ENCODE peak calls at places on chromosomes 12 and 14, in four cellular contexts. D is H1, O is K562, V is sigmoid colon. K is an unnamed sample.

GRCh38 chr12:90339837-90340236 is 615.1 kb downstream of the CCER1 start:
- DNase-seq in V (no peak), D (no peak), O (no peak), K (no peak)

GRCh38 chr12:117352883-117353282 is 8.5 kb downstream of the NOS1 start:
- DNase-seq in V (no peak), D (no peak), O (no peak), K (no peak)

GRCh38 chr12:26971963-26972362 is 33.7 kb downstream of the FGFR1OP2 start:
- DNase-seq in V (no peak), O (no peak), D (no peak), K (no peak)

GRCh38 chr14:92513204-92513965 is at the start of gene RIN3:
- DNase-seq in D (no peak), O (no peak), V (peak; percentile 81), K (no peak)

GRCh38 chr12:49636979-49637378 is 13.6 kb downstream of the PRPF40B start:
- DNase-seq in D (no peak), O (peak; percentile 70), V (peak; percentile 82), K (no peak)

GRCh38 chr14:71206766-71207371 is 299.6 kb downstream of the PCNX1 start:
- DNase-seq in D (no peak), O (no peak), V (peak; percentile 68), K (no peak)

GRCh38 chr12:121248611-121249010 is 38.7 kb downstream of the P2RX4 start:
- DNase-seq in V (no peak), D (no peak), O (no peak), K (no peak)

GRCh38 chr14:69263364-69263763 is 3.4 kb downstream of the GALNT16 start:
- DNase-seq in O (no peak), V (peak; percentile 87), D (no peak), K (no peak)

GRCh38 chr14:59325906-59326305 is 137.4 kb downstream of the DAAM1 start:
- DNase-seq in O (no peak), D (no peak), V (no peak), K (no peak)

GRCh38 chr14:81396108-81396507 is 4.0 kb downstream of the STON2 start:
- DNase-seq in D (no peak), O (no peak), V (no peak), K (no peak)

GRCh38 chr12:28023156-28023887 is 50.8 kb upstream of the PTHLH start:
- DNase-seq in O (no peak), D (no peak), V (no peak), K (no peak)

GRCh38 chr12:123671876-123672275 is 963 bp downstream of the TCTN2 start:
- DNase-seq in V (no peak), D (no peak), O (no peak), K (no peak)

GRCh38 chr12:76246611-76247010 is 101.6 kb downstream of the BBS10 start:
- DNase-seq in O (no peak), V (no peak), D (no peak), K (no peak)

GRCh38 chr14:63991833-63992232 is 139.0 kb downstream of the SYNE2 start:
- DNase-seq in D (no peak), V (no peak), O (no peak), K (no peak)

GRCh38 chr14:90368946-90369721 is 27.7 kb upstream of the CALM1 start:
- DNase-seq in O (no peak), V (no peak), D (no peak), K (no peak)

GRCh38 chr12:121050725-121051124 is 11.7 kb upstream of the OASL start:
- DNase-seq in O (no peak), V (no peak), D (no peak), K (no peak)

GRCh38 chr12:112161711-112162110 is 36.4 kb downstream of the TRAFD1 start:
- DNase-seq in O (no peak), D (no peak), V (peak; percentile 15), K (no peak)

GRCh38 chr12:2800046-2800570 is 5.3 kb downstream of the FKBP4 start:
- DNase-seq in O (no peak), V (no peak), D (no peak), K (no peak)
- TF ChIP-seq POLR2AphosphoS5 in O (no peak), V (no peak), D (no peak), K (no peak)

DNA sequence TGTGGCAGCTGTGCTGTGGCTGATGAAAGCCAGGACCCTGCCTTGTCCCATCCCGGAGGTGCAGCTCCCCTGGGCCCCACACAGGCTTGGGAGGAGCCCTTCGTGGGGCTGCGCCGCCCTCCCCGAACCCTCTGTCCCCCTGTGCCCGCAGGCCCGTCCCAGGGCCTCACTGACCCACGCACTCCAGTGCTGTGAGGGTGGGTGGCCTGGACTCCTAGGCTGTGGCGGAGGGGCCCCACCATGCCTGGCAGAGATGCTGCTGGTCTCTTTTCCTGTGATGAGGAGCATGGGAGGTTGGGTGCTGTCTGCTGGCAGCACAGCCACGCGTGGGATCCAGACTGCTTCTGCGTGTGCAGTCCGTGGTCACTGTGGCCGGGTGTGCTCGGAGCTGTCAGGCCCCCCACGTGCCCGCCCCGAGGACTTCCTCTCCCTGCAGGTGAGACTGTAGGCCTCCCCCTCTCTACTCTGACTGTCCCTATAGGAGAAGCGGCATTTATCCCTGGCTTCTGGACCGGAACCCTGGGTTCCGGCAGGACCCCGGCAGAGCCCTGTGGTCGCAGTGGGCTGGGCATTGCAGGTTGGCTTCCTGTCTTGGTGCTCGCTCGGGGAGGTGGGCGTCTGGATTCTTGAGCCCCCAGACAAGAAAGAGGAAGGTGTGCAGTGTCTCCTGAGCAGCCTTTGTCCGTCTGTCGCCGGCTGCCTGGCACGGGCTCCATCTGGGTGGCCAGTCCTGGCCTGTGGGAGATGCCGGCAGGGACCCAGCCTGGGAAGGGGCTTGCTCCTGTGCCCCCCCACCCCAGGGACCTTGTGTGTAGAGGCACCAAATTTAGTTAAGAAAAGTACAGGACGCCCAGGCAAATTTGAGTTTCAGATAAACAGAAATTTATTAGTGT is 2.3 kb downstream of the MTA1 start:
- DNase-seq in V (no peak), O (no peak), D (no peak), K (no peak)
- H3K4me1 ChIP-seq in V (no peaks in the 10 kb centered on the region), O (peaks cover 68% of the 10 kb centered on the region), D (peaks cover 28% of the 10 kb centered on the region), K (peaks cover 37% of the 10 kb centered on the region)

GRCh38 chr14:34361504-34362011 is 100.5 kb downstream of the SPTSSA start:
- DNase-seq in D (no peak), V (no peak), O (no peak), K (peak; percentile 94)
- TF ChIP-seq POLR2AphosphoS5 in D (no peak), V (peak; percentile 27), O (no peak), K (peak; percentile 48)

GRCh38 chr12:89280833-89281533 is 71.3 kb downstream of the DUSP6 start:
- DNase-seq in D (no peak), O (no peak), V (no peak), K (no peak)

GRCh38 chr12:89278169-89278568 is 74.1 kb downstream of the DUSP6 start:
- DNase-seq in D (no peak), O (no peak), V (no peak), K (no peak)

GRCh38 chr12:89276860-89277259 is 75.4 kb downstream of the DUSP6 start:
- DNase-seq in O (no peak), V (no peak), D (no peak), K (no peak)

GRCh38 chr12:89279499-89279898 is 72.8 kb downstream of the DUSP6 start:
- DNase-seq in D (no peak), V (no peak), O (no peak), K (no peak)

DNA sequence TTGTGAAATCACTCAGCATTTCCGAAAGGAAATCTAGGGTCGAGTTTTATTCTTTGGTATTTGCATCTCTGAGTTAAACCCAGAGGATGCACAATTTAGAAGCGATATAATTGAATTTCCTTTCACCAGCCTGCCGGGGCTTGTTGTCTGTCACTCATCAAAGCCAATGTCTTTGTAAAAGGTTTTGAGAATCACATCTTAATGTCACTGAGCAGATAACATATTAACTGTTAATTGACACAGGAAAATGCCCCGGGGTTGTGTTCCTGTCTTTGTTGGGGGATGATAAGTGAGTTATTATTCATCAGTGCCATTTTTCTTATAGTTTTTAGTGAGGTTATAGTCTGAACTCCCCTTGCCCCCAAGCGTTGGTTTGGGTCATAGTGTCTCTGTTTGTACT is 73.4 kb downstream of the DUSP6 start:
- DNase-seq in V (no peak), O (no peak), D (no peak), K (no peak)
- H3K4me1 ChIP-seq in V (no peaks in the 10 kb centered on the region), O (no peaks in the 10 kb centered on the region), D (no peaks in the 10 kb centered on the region), K (peaks cover 6% of the 10 kb centered on the region)

DNA sequence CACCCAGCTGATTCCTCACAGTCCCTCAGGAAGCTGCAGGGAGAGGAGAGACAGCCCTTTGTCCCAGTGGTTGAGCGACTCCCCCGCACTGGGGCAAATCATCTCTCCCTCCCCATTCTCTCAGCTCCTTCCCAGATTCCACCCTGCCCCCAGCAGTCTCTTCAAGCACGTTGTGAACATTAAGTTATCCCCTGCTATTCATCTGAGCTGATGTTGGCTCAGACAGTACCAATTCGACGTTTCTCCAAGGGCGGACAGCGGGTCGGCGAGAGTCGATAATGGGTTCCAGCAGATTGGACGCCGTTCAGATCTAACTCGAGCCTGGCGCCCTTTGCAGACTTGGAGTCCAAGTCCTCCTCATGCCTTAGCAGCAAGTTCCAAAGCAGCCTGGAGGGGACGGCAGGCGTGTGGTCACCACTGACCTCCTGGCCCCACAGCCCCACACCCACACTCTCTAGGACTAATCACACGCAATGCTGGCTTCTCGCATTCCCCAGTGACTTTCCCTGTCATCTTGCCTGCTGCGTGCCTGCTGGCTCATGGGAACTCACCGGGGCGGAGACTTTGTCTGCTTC is 245.9 kb downstream of the CHST11 start:
- DNase-seq in V (peak; percentile 78), D (no peak), O (no peak), K (no peak)
- TF ChIP-seq POLR2AphosphoS5 in V (no peak), D (no peak), O (no peak), K (peak; percentile 84)

DNA sequence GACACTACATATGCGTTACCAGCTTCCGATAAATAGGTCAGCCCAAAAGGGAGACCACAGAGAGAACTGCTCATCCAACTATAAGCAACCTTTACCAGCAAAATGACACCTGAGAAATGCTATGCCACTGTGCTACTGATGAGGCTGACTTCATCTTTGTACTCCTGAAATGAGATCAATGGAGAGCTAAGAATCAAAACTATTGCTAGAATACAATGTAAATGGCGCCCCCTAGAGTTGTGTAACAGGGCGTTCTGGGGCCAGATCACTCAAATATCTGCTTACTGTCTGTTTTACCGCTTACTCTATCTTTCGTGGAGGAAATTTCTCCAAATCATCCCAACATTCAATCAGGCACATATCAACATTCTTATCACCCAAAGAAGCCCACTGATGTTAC is 4.6 kb downstream of the ZNF384 start:
- DNase-seq in V (no peak), D (no peak), O (peak; percentile 32), K (no peak)
- H3K4me1 ChIP-seq in V (no peaks in the 10 kb centered on the region), D (peaks cover 9% of the 10 kb centered on the region), O (no peaks in the 10 kb centered on the region), K (peaks cover 31% of the 10 kb centered on the region)

GRCh38 chr14:54138354-54139038 is 181.9 kb upstream of the BMP4 start:
- DNase-seq in V (no peak), O (no peak), D (no peak), K (no peak)

GRCh38 chr14:54136894-54137665 is 180.5 kb upstream of the BMP4 start:
- DNase-seq in O (no peak), V (no peak), D (no peak), K (no peak)

GRCh38 chr14:54138024-54138353 is 181.4 kb upstream of the BMP4 start:
- DNase-seq in V (no peak), D (no peak), O (no peak), K (no peak)

GRCh38 chr14:54133896-54134295 is 177.3 kb upstream of the BMP4 start:
- DNase-seq in D (no peak), V (no peak), O (no peak), K (no peak)

DNA sequence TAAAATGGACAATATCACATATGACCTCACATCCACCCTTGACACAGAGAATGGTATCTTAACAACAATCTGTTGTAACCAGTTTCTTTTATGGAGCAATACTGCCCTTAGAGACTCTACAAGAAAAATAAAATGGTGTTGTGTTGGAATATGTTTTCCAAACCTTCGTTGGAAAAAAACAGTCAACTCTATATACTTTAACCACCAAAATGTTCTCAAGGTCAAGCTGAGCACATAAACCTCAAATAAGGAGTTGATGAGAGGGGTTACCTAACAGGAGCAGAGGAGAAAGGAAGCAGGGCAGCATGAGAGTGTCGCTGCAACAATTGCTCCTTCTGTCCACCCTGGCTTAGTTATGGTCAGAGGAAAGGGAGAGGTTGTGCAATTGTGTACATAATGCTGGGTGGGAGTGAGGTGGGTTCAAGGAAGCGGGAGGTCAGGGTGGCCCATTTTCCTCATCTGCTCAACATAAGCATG is 179.2 kb upstream of the BMP4 start:
- DNase-seq in V (no peak), D (no peak), O (no peak), K (no peak)
- TF ChIP-seq POLR2AphosphoS5 in V (no peak), D (no peak), O (no peak), K (no peak)

K was measured in vagina.